ENCODE peak calls at places on chromosomes 7 and 10, in six cellular contexts. H is HFFc6, M is tibial artery, R is endothelial cell, U is fibroblast of mammary gland, V is GM06990. P is an unnamed sample.

GRCh38 chr10:35875281-35875680 is 233.2 kb upstream of the FZD8 start:
- DNase-seq in H (peak; percentile 54), M (no peak), R (no peak), U (no peak), V (no peak), P (no peak)

GRCh38 chr7:8204674-8205377 is 57.1 kb downstream of the ICA1 start:
- DNase-seq in H (no peak), M (no peak), R (no peak), U (peak; percentile 2), V (no peak), P (no peak)

GRCh38 chr7:91826377-91826776 is 54.1 kb downstream of the MTERF1 start:
- DNase-seq in H (peak; percentile 37), M (no peak), R (no peak), U (peak; percentile 41), V (no peak), P (no peak)

GRCh38 chr10:59971915-59972314 is 65.6 kb upstream of the CCDC6 start:
- DNase-seq in H (no peak), M (no peak), R (no peak), U (peak; percentile 56), V (no peak), P (no peak)

GRCh38 chr10:49131507-49132385 is 2.1 kb downstream of the FAM170B start:
- DNase-seq in H (no peak), M (no peak), R (no peak), U (no peak), V (no peak), P (no peak)

GRCh38 chr10:70145166-70145665 is 1.3 kb downstream of the TYSND1 start:
- DNase-seq in H (no peak), M (no peak), R (no peak), U (peak; percentile 8), V (no peak), P (no peak)

GRCh38 chr10:69089638-69090599 is 2.0 kb downstream of the SRGN start:
- DNase-seq in H (no peak), M (no peak), R (no peak), U (peak; percentile 27), V (peak; percentile 66), P (peak; percentile 50)

GRCh38 chr7:90605055-90605454 is 8.9 kb downstream of the CDK14 start:
- DNase-seq in H (no peak), M (no peak), R (no peak), U (no peak), V (no peak), P (no peak)

GRCh38 chr10:72679838-72680241 is 12.1 kb upstream of the MCU start:
- DNase-seq in H (no peak), M (no peak), R (no peak), U (no peak), V (no peak), P (no peak)

GRCh38 chr7:12107841-12108249 is 103.2 kb upstream of the TMEM106B start:
- DNase-seq in H (no peak), M (no peak), R (no peak), U (no peak), V (no peak), P (no peak)

GRCh38 chr10:73586583-73586984 is 4.6 kb downstream of the USP54 start:
- DNase-seq in H (peak; percentile 89), M (no peak), R (no peak), U (peak; percentile 73), V (no peak), P (no peak)

GRCh38 chr7:35793225-35793579 is 7.7 kb upstream of the SEPTIN7 start:
- DNase-seq in H (no peak), M (no peak), R (peak; percentile 50), U (no peak), V (no peak), P (no peak)

GRCh38 chr7:117790251-117790650 is 83.0 kb downstream of the CTTNBP2 start:
- DNase-seq in H (no peak), M (no peak), R (no peak), U (no peak), V (no peak), P (no peak)

GRCh38 chr10:32692174-32692573 is 246.2 kb downstream of the CCDC7 start:
- DNase-seq in H (peak; percentile 66), M (no peak), R (no peak), U (peak; percentile 89), V (no peak), P (no peak)

GRCh38 chr7:24718431-24718831 is 38.8 kb downstream of the GSDME start:
- DNase-seq in H (no peak), M (peak; percentile 24), R (no peak), U (no peak), V (peak; percentile 43), P (no peak)

GRCh38 chr7:64747802-64748201 is 46.4 kb upstream of the ZNF138 start:
- DNase-seq in H (no peak), M (no peak), R (no peak), U (no peak), V (no peak), P (no peak)

GRCh38 chr7:142460402-142461117 is 202.7 kb upstream of the PRSS58 start:
- DNase-seq in H (no peak), M (no peak), R (no peak), U (peak; percentile 81), V (no peak), P (no peak)

GRCh38 chr7:82017334-82017943 is 247.6 kb upstream of the HGF start:
- DNase-seq in H (peak; percentile 39), M (no peak), R (no peak), U (peak; percentile 64), V (no peak), P (no peak)

GRCh38 chr7:37354661-37355131 is 94.0 kb downstream of the ELMO1 start:
- DNase-seq in H (no peak), M (peak; percentile 93), R (peak; percentile 43), U (peak; percentile 63), V (no peak), P (peak; percentile 17)

GRCh38 chr10:33216661-33217427 is 117.6 kb downstream of the NRP1 start:
- DNase-seq in H (peak; percentile 67), M (no peak), R (no peak), U (no peak), V (no peak), P (no peak)

GRCh38 chr7:127769696-127770400 is 117.9 kb downstream of the SND1 start:
- DNase-seq in H (no peak), M (no peak), R (no peak), U (no peak), V (no peak), P (no peak)

GRCh38 chr7:120829487-120829886 is 28.5 kb downstream of the TSPAN12 start:
- DNase-seq in H (no peak), M (no peak), R (no peak), U (no peak), V (no peak), P (no peak)
- TF ChIP-seq CTCF in H (no peak), M (no peak), R (no peak), U (no peak), V (no peak), P (no peak)

GRCh38 chr10:113261806-113262205 is 291.0 kb upstream of the HABP2 start:
- DNase-seq in H (no peak), M (no peak), R (no peak), U (no peak), V (no peak), P (no peak)

GRCh38 chr10:113264333-113265131 is 288.3 kb upstream of the HABP2 start:
- DNase-seq in H (no peak), M (no peak), R (no peak), U (no peak), V (no peak), P (no peak)

GRCh38 chr10:113261130-113261529 is 291.7 kb upstream of the HABP2 start:
- DNase-seq in H (no peak), M (no peak), R (no peak), U (no peak), V (no peak), P (no peak)

DNA sequence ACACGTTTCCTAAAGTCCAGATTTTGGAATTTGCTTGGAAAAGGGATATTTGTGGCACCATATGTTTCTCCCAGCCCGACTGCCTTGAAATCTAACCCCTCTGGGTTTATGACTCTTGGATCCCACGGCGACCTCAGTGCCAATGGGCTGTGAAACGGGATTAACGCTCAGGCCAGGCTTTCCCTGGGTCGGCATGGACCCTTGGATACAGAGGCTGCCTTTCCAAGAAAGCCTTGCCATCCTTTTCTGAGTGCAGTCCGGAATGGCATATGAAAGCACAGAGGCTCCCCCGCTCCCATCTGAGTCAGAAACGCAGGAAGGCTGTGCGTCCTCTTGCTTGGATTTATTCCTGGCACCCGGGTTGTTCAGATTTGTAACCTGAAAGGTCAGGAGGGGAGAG is 293.0 kb upstream of the HABP2 start:
- DNase-seq in H (no peak), M (no peak), R (no peak), U (no peak), V (no peak), P (no peak)
- TF ChIP-seq CTCF in H (no peak), M (no peak), R (no peak), U (no peak), V (no peak), P (no peak)

DNA sequence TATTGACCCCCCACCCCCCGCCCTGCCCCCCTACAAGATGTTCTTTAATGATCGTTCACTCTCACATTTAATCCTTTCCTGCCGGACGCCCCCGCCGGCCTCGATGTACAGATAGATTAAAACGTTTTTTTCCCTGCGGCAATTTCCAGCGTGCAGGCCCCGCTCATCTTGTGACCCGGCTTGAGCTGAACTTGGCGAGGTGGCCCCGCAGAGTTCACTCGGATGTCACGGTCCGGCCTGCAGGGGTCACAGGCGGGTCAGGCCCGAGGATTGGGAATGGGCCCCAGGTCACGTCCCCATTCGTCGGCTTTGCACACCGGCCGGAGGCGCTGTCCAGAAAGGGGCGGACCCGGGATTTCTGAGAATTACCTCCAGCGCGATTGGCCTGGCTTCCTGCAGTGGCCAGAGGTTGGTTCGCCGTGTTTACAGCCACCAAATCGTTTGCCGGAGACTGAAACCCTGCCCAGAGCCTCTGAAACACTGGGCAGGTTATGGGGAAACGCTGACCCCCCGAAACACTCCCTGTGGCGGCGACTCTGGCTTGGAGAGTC is 1.9 kb upstream of the CYP26A1 start:
- DNase-seq in H (no peak), M (no peak), R (peak; percentile 47), U (no peak), V (no peak), P (peak; percentile 45)
- TF ChIP-seq CTCF in H (no peak), M (no peak), R (no peak), U (no peak), V (no peak), P (no peak)

GRCh38 chr7:44534087-44534486 is 7.0 kb downstream of the NPC1L1 start:
- DNase-seq in H (no peak), M (no peak), R (no peak), U (peak; percentile 5), V (no peak), P (no peak)

GRCh38 chr7:44533301-44534055 is 7.7 kb downstream of the NPC1L1 start:
- DNase-seq in H (no peak), M (peak; percentile 61), R (no peak), U (peak; percentile 25), V (no peak), P (no peak)

GRCh38 chr7:44536090-44536489 is 5.0 kb downstream of the NPC1L1 start:
- DNase-seq in H (no peak), M (peak; percentile 42), R (no peak), U (no peak), V (no peak), P (no peak)

GRCh38 chr7:44535348-44536064 is 5.6 kb downstream of the NPC1L1 start:
- DNase-seq in H (no peak), M (peak; percentile 58), R (no peak), U (no peak), V (no peak), P (no peak)

GRCh38 chr7:44534501-44534900 is 6.6 kb downstream of the NPC1L1 start:
- DNase-seq in H (no peak), M (no peak), R (peak; percentile 73), U (peak; percentile 25), V (peak; percentile 31), P (peak; percentile 82)
- TF ChIP-seq CTCF in H (peak; percentile 77), M (peak; percentile 28), R (peak; percentile 70), U (peak; percentile 70), V (peak; percentile 90), P (peak; percentile 34)

P was measured in GM20000.